ENCODE peak calls at places on chromosome 18, in ten cellular contexts. One of them, this sample, is unnamed.

GRCh38 chr18:12474876-12475275 is 67.1 kb downstream of the PRELID3A start:
- DNase-seq in WTC11: no peak
- DNase-seq in dorsolateral prefrontal cortex: no peak
- DNase-seq in thoracic aorta: no peak
- DNase-seq in cardiac muscle cell: no peak
- DNase-seq in choroid plexus epithelial cell: peak; percentile 43
- DNase-seq in BJ: no peak
- DNase-seq in fibroblast of mammary gland: no peak
- DNase-seq in ascending aorta: no peak
- DNase-seq in HL-60: no peak
- DNase-seq in this sample: no peak

GRCh38 chr18:36692909-36693308 is 135.9 kb downstream of the TPGS2 start:
- DNase-seq in BJ: no peak
- DNase-seq in fibroblast of mammary gland: peak; percentile 73
- DNase-seq in WTC11: no peak
- DNase-seq in thoracic aorta: no peak
- DNase-seq in dorsolateral prefrontal cortex: no peak
- DNase-seq in ascending aorta: no peak
- DNase-seq in cardiac muscle cell: no peak
- DNase-seq in HL-60: no peak
- DNase-seq in choroid plexus epithelial cell: no peak
- DNase-seq in this sample: no peak

GRCh38 chr18:62897153-62897552 is 181.8 kb downstream of the PHLPP1 start:
- DNase-seq in HL-60: no peak
- DNase-seq in thoracic aorta: no peak
- DNase-seq in WTC11: no peak
- DNase-seq in dorsolateral prefrontal cortex: no peak
- DNase-seq in choroid plexus epithelial cell: peak; percentile 73
- DNase-seq in fibroblast of mammary gland: peak; percentile 45
- DNase-seq in ascending aorta: no peak
- DNase-seq in BJ: no peak
- DNase-seq in cardiac muscle cell: peak; percentile 23
- DNase-seq in this sample: no peak

GRCh38 chr18:79095216-79095615 is 26.0 kb downstream of the ATP9B start:
- DNase-seq in cardiac muscle cell: no peak
- DNase-seq in fibroblast of mammary gland: no peak
- DNase-seq in choroid plexus epithelial cell: no peak
- DNase-seq in HL-60: no peak
- DNase-seq in ascending aorta: no peak
- DNase-seq in thoracic aorta: no peak
- DNase-seq in BJ: no peak
- DNase-seq in dorsolateral prefrontal cortex: no peak
- DNase-seq in WTC11: no peak
- DNase-seq in this sample: no peak

GRCh38 chr18:49628993-49629795 is 67.3 kb downstream of the LIPG start:
- DNase-seq in dorsolateral prefrontal cortex: peak; percentile 34
- DNase-seq in fibroblast of mammary gland: no peak
- DNase-seq in ascending aorta: no peak
- DNase-seq in BJ: no peak
- DNase-seq in cardiac muscle cell: no peak
- DNase-seq in HL-60: no peak
- DNase-seq in thoracic aorta: no peak
- DNase-seq in choroid plexus epithelial cell: no peak
- DNase-seq in WTC11: peak; percentile 33
- DNase-seq in this sample: no peak

GRCh38 chr18:43751835-43752234 is 474.5 kb upstream of the SYT4 start:
- DNase-seq in ascending aorta: no peak
- DNase-seq in cardiac muscle cell: no peak
- DNase-seq in thoracic aorta: no peak
- DNase-seq in HL-60: no peak
- DNase-seq in dorsolateral prefrontal cortex: no peak
- DNase-seq in BJ: no peak
- DNase-seq in WTC11: no peak
- DNase-seq in fibroblast of mammary gland: peak; percentile 1
- DNase-seq in choroid plexus epithelial cell: no peak
- DNase-seq in this sample: no peak

GRCh38 chr18:79756826-79757225 is 40.9 kb upstream of the KCNG2 start:
- DNase-seq in WTC11: no peak
- DNase-seq in dorsolateral prefrontal cortex: peak; percentile 17
- DNase-seq in BJ: no peak
- DNase-seq in choroid plexus epithelial cell: no peak
- DNase-seq in thoracic aorta: no peak
- DNase-seq in ascending aorta: peak; percentile 19
- DNase-seq in cardiac muscle cell: no peak
- DNase-seq in fibroblast of mammary gland: no peak
- DNase-seq in HL-60: no peak
- DNase-seq in this sample: no peak

GRCh38 chr18:75291460-75291859 is 80.9 kb downstream of the TSHZ1 start:
- DNase-seq in HL-60: no peak
- DNase-seq in cardiac muscle cell: no peak
- DNase-seq in choroid plexus epithelial cell: no peak
- DNase-seq in dorsolateral prefrontal cortex: no peak
- DNase-seq in thoracic aorta: no peak
- DNase-seq in WTC11: no peak
- DNase-seq in fibroblast of mammary gland: no peak
- DNase-seq in BJ: no peak
- DNase-seq in ascending aorta: peak; percentile 54
- DNase-seq in this sample: no peak

GRCh38 chr18:6854811-6855210 is 125.3 kb downstream of the ARHGAP28 start:
- DNase-seq in HL-60: no peak
- DNase-seq in fibroblast of mammary gland: no peak
- DNase-seq in BJ: no peak
- DNase-seq in choroid plexus epithelial cell: no peak
- DNase-seq in cardiac muscle cell: no peak
- DNase-seq in ascending aorta: no peak
- DNase-seq in WTC11: no peak
- DNase-seq in dorsolateral prefrontal cortex: no peak
- DNase-seq in thoracic aorta: no peak
- DNase-seq in this sample: no peak

GRCh38 chr18:67980241-67980640 is 463.7 kb upstream of the DSEL start:
- DNase-seq in ascending aorta: no peak
- DNase-seq in choroid plexus epithelial cell: peak; percentile 11
- DNase-seq in dorsolateral prefrontal cortex: no peak
- DNase-seq in HL-60: no peak
- DNase-seq in fibroblast of mammary gland: no peak
- DNase-seq in WTC11: no peak
- DNase-seq in cardiac muscle cell: no peak
- DNase-seq in BJ: no peak
- DNase-seq in thoracic aorta: no peak
- DNase-seq in this sample: no peak
- TF ChIP-seq CTCF in ascending aorta: no peak
- TF ChIP-seq CTCF in choroid plexus epithelial cell: no peak
- TF ChIP-seq CTCF in dorsolateral prefrontal cortex: no peak
- TF ChIP-seq CTCF in HL-60: no peak
- TF ChIP-seq CTCF in fibroblast of mammary gland: no peak
- TF ChIP-seq CTCF in WTC11: no peak
- TF ChIP-seq CTCF in cardiac muscle cell: no peak
- TF ChIP-seq CTCF in BJ: no peak
- TF ChIP-seq CTCF in thoracic aorta: no peak
- TF ChIP-seq CTCF in this sample: no peak

DNA sequence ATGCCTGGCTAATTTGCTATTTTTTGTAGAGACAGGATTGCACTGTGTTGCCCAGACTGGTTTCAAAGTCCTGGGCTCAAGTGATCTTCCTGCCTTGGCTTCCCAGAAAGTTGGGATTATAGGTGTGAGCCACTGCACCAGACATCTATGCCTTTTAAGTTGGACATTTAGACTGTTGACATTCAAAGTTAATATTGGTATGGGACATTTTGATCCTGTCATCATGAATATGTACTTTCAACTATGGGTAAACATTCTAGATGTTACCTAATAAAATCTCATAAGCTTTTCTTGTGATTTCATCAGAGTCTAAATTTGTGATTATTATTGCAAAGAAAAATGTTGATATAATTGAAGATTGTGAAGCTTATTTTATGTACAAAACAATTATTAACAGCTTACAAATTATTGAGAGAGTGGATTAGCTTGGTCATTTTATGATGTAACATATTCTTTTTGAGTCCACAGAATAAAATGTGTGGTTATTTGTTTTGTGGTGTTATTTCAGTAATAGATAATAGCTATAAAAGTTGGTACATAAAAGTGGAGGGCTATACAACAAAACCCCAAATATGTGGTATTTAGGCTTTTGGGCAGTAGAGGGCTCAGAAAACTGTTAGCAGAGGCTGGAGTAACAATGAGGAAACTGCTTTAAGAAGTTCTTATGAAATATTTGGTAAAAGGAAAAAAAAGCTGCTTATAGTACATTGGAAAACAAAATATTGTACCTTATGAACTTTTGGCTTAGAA is 41.4 kb downstream of the STARD6 start:
- DNase-seq in thoracic aorta: no peak
- DNase-seq in HL-60: no peak
- DNase-seq in choroid plexus epithelial cell: no peak
- DNase-seq in ascending aorta: no peak
- DNase-seq in dorsolateral prefrontal cortex: no peak
- DNase-seq in BJ: no peak
- DNase-seq in fibroblast of mammary gland: no peak
- DNase-seq in cardiac muscle cell: peak; percentile 6
- DNase-seq in WTC11: no peak
- DNase-seq in this sample: no peak
- TF ChIP-seq CTCF in thoracic aorta: no peak
- TF ChIP-seq CTCF in HL-60: no peak
- TF ChIP-seq CTCF in choroid plexus epithelial cell: no peak
- TF ChIP-seq CTCF in ascending aorta: no peak
- TF ChIP-seq CTCF in dorsolateral prefrontal cortex: no peak
- TF ChIP-seq CTCF in BJ: no peak
- TF ChIP-seq CTCF in fibroblast of mammary gland: no peak
- TF ChIP-seq CTCF in cardiac muscle cell: no peak
- TF ChIP-seq CTCF in WTC11: no peak
- TF ChIP-seq CTCF in this sample: no peak

GRCh38 chr18:25236736-25237135 is 115.2 kb downstream of the ZNF521 start:
- DNase-seq in choroid plexus epithelial cell: no peak
- DNase-seq in dorsolateral prefrontal cortex: no peak
- DNase-seq in WTC11: no peak
- DNase-seq in HL-60: no peak
- DNase-seq in BJ: no peak
- DNase-seq in ascending aorta: no peak
- DNase-seq in thoracic aorta: no peak
- DNase-seq in cardiac muscle cell: no peak
- DNase-seq in fibroblast of mammary gland: no peak
- DNase-seq in this sample: no peak
- TF ChIP-seq CTCF in choroid plexus epithelial cell: no peak
- TF ChIP-seq CTCF in dorsolateral prefrontal cortex: no peak
- TF ChIP-seq CTCF in WTC11: no peak
- TF ChIP-seq CTCF in HL-60: no peak
- TF ChIP-seq CTCF in BJ: no peak
- TF ChIP-seq CTCF in ascending aorta: no peak
- TF ChIP-seq CTCF in thoracic aorta: no peak
- TF ChIP-seq CTCF in cardiac muscle cell: no peak
- TF ChIP-seq CTCF in fibroblast of mammary gland: no peak
- TF ChIP-seq CTCF in this sample: no peak

GRCh38 chr18:27879540-27879939 is 297.4 kb downstream of the CDH2 start:
- DNase-seq in WTC11: no peak
- DNase-seq in dorsolateral prefrontal cortex: no peak
- DNase-seq in choroid plexus epithelial cell: no peak
- DNase-seq in BJ: no peak
- DNase-seq in cardiac muscle cell: no peak
- DNase-seq in fibroblast of mammary gland: no peak
- DNase-seq in HL-60: no peak
- DNase-seq in ascending aorta: no peak
- DNase-seq in thoracic aorta: no peak
- DNase-seq in this sample: no peak
- TF ChIP-seq CTCF in WTC11: no peak
- TF ChIP-seq CTCF in dorsolateral prefrontal cortex: no peak
- TF ChIP-seq CTCF in choroid plexus epithelial cell: no peak
- TF ChIP-seq CTCF in BJ: no peak
- TF ChIP-seq CTCF in cardiac muscle cell: no peak
- TF ChIP-seq CTCF in fibroblast of mammary gland: no peak
- TF ChIP-seq CTCF in HL-60: no peak
- TF ChIP-seq CTCF in ascending aorta: no peak
- TF ChIP-seq CTCF in thoracic aorta: no peak
- TF ChIP-seq CTCF in this sample: no peak

GRCh38 chr18:8324343-8325065 is 284.7 kb upstream of the RAB12 start:
- DNase-seq in ascending aorta: no peak
- DNase-seq in fibroblast of mammary gland: no peak
- DNase-seq in cardiac muscle cell: no peak
- DNase-seq in WTC11: no peak
- DNase-seq in dorsolateral prefrontal cortex: no peak
- DNase-seq in choroid plexus epithelial cell: no peak
- DNase-seq in HL-60: no peak
- DNase-seq in BJ: no peak
- DNase-seq in thoracic aorta: no peak
- DNase-seq in this sample: no peak
- TF ChIP-seq CTCF in ascending aorta: no peak
- TF ChIP-seq CTCF in fibroblast of mammary gland: peak; percentile 11
- TF ChIP-seq CTCF in cardiac muscle cell: no peak
- TF ChIP-seq CTCF in WTC11: no peak
- TF ChIP-seq CTCF in dorsolateral prefrontal cortex: no peak
- TF ChIP-seq CTCF in choroid plexus epithelial cell: peak; percentile 17
- TF ChIP-seq CTCF in HL-60: no peak
- TF ChIP-seq CTCF in BJ: no peak
- TF ChIP-seq CTCF in thoracic aorta: no peak
- TF ChIP-seq CTCF in this sample: no peak

GRCh38 chr18:8608795-8609673 is at the start of gene RAB12:
- DNase-seq in dorsolateral prefrontal cortex: peak; percentile 58
- DNase-seq in thoracic aorta: peak; percentile 26
- DNase-seq in ascending aorta: peak; percentile 93
- DNase-seq in cardiac muscle cell: peak; percentile 92
- DNase-seq in WTC11: peak; percentile 85
- DNase-seq in HL-60: peak; percentile 89
- DNase-seq in choroid plexus epithelial cell: peak; percentile 86
- DNase-seq in fibroblast of mammary gland: peak; percentile 81
- DNase-seq in BJ: no peak
- DNase-seq in this sample: peak; percentile 86
- TF ChIP-seq CTCF in dorsolateral prefrontal cortex: peak; percentile 91
- TF ChIP-seq CTCF in thoracic aorta: peak; percentile 49
- TF ChIP-seq CTCF in ascending aorta: peak; percentile 92
- TF ChIP-seq CTCF in cardiac muscle cell: peak; percentile 39
- TF ChIP-seq CTCF in WTC11: peak; percentile 78
- TF ChIP-seq CTCF in HL-60: no peak
- TF ChIP-seq CTCF in choroid plexus epithelial cell: peak; percentile 28
- TF ChIP-seq CTCF in fibroblast of mammary gland: no peak
- TF ChIP-seq CTCF in BJ: peak; percentile 30
- TF ChIP-seq CTCF in this sample: peak; percentile 84

DNA sequence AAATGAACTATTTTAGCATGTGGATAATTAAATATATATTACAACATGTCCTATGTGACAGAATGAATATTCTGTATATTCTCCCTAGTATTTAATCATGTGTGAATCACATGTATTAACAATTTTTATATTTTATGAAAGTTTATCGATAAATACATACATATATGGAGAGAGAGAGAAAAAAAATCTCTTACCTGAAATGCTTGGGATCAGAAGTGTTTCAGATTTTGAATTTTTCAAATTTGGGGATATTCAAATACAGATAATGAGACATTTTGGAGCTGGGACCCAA is 228.6 kb upstream of the RBBP8 start:
- DNase-seq in cardiac muscle cell: no peak
- DNase-seq in BJ: no peak
- DNase-seq in thoracic aorta: no peak
- DNase-seq in ascending aorta: no peak
- DNase-seq in HL-60: no peak
- DNase-seq in fibroblast of mammary gland: no peak
- DNase-seq in WTC11: no peak
- DNase-seq in dorsolateral prefrontal cortex: no peak
- DNase-seq in choroid plexus epithelial cell: no peak
- DNase-seq in this sample: no peak
- TF ChIP-seq CTCF in cardiac muscle cell: no peak
- TF ChIP-seq CTCF in BJ: no peak
- TF ChIP-seq CTCF in thoracic aorta: no peak
- TF ChIP-seq CTCF in ascending aorta: no peak
- TF ChIP-seq CTCF in HL-60: no peak
- TF ChIP-seq CTCF in fibroblast of mammary gland: no peak
- TF ChIP-seq CTCF in WTC11: no peak
- TF ChIP-seq CTCF in dorsolateral prefrontal cortex: no peak
- TF ChIP-seq CTCF in choroid plexus epithelial cell: no peak
- TF ChIP-seq CTCF in this sample: no peak

This sample was measured in progenitor cell of endocrine pancreas.